ENCODE peak calls at places on chromosomes 12 and 14, in nine cellular contexts. I is nephron progenitor cell, V is GM13976, N is endothelial cell, H is WTC11, Z is lower lobe of right lung, P is NB4, F is lower leg skin, L is bronchial epithelial cell. K is an unnamed sample.
A peak's percentile ranks its signal among the peaks of the same experiment; 100 is the strongest.

GRCh38 chr14:64209428-64210165 is 84.6 kb downstream of the ESR2 start:
- DNase-seq in I (no peak), V (peak; percentile 43), N (no peak), H (no peak), Z (peak; percentile 83), P (peak; percentile 43), F (no peak), L (no peak), K (no peak)

GRCh38 chr14:28831126-28831525 is 64.5 kb downstream of the FOXG1 start:
- DNase-seq in I (no peak), V (peak; percentile 63), N (no peak), H (no peak), Z (no peak), P (no peak), F (no peak), L (no peak), K (no peak)

GRCh38 chr12:13455765-13456164 is 259.2 kb downstream of the EMP1 start:
- DNase-seq in I (no peak), V (no peak), N (no peak), H (no peak), Z (no peak), P (no peak), F (no peak), L (no peak), K (no peak)

GRCh38 chr12:49950310-49951251 is at the start of gene AQP2:
- DNase-seq in I (no peak), V (no peak), N (no peak), H (no peak), Z (no peak), P (no peak), F (no peak), L (no peak), K (no peak)

GRCh38 chr12:752673-753400 is 458 bp downstream of the WNK1 start:
- DNase-seq in I (peak; percentile 71), V (peak; percentile 66), N (peak; percentile 67), H (peak; percentile 58), Z (peak; percentile 82), P (peak; percentile 71), F (peak; percentile 88), L (no peak), K (peak; percentile 78)

GRCh38 chr12:57522019-57522886 is at the start of gene MBD6:
- DNase-seq in I (peak; percentile 95), V (peak; percentile 98), N (peak; percentile 93), H (peak; percentile 85), Z (peak; percentile 96), P (peak; percentile 92), F (peak; percentile 98), L (peak; percentile 91), K (peak; percentile 96)

GRCh38 chr12:121792607-121793500 is 634 bp downstream of the RHOF start:
- DNase-seq in I (peak; percentile 73), V (peak; percentile 76), N (no peak), H (no peak), Z (peak; percentile 81), P (peak; percentile 83), F (no peak), L (no peak), K (peak; percentile 50)

GRCh38 chr14:96682401-96682800 is 114.8 kb upstream of the VRK1 start:
- DNase-seq in I (no peak), V (no peak), N (no peak), H (no peak), Z (no peak), P (no peak), F (no peak), L (no peak), K (no peak)

GRCh38 chr14:50272498-50272897 is 39.5 kb downstream of the L2HGDH start:
- DNase-seq in I (no peak), V (no peak), N (no peak), H (no peak), Z (no peak), P (no peak), F (no peak), L (peak; percentile 5), K (no peak)

GRCh38 chr14:105332352-105332874 is 17.9 kb downstream of the PACS2 start:
- DNase-seq in I (no peak), V (no peak), N (no peak), H (no peak), Z (no peak), P (peak; percentile 62), F (no peak), L (no peak), K (no peak)
- TF ChIP-seq CTCF in I (no peak), V (no peak), N (no peak), H (no peak), Z (no peak), P (no peak), F (no peak), L (no peak), K (no peak)

DNA sequence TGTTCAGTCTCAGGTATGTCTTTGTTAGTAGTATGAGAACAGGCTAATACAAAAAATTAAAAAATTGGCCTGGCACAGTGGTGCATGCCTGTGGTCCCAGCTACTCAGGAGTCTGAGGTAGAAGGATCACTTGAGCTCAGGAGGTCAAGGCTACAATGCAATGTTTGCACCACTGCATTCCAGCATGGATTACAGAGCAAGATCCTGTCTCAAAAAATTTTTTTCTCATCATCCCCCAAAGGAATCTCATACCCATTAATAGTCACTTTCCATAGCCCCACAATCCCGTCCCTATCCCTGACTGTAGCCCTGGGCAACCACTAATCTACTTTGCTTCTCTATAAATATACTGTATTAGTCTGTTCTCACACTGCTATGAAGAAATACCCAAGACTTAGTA is 57.8 kb downstream of the TTC8 start:
- DNase-seq in I (no peak), V (no peak), N (no peak), H (no peak), Z (no peak), P (no peak), F (no peak), L (no peak), K (no peak)
- TF ChIP-seq CTCF in I (no peak), V (no peak), N (no peak), H (no peak), Z (no peak), P (no peak), F (no peak), L (no peak), K (no peak)

DNA sequence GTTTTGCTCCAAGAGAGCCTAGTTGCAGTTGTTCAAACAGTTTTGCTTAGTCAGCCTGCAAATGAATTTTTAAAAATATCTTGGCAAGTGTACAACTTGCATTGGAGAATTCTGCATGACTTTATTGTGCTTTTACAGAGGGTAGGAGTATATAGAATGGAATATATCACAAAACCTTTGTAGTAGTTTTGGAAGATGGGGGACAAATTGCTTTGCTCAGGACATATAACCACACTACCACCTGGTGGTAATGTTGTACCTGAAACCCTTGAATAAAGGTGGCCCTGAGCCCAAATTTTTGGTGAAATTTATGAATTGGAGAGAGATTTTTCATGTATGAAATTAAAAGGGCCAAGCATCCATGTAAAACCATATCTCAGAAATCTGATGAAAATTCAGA is 645.2 kb downstream of the MED13L start:
- DNase-seq in I (no peak), V (no peak), N (no peak), H (no peak), Z (no peak), P (no peak), F (no peak), L (peak; percentile 10), K (no peak)
- TF ChIP-seq CTCF in I (no peak), V (no peak), N (peak; percentile 37), H (no peak), Z (no peak), P (no peak), F (no peak), L (peak; percentile 15), K (no peak)

DNA sequence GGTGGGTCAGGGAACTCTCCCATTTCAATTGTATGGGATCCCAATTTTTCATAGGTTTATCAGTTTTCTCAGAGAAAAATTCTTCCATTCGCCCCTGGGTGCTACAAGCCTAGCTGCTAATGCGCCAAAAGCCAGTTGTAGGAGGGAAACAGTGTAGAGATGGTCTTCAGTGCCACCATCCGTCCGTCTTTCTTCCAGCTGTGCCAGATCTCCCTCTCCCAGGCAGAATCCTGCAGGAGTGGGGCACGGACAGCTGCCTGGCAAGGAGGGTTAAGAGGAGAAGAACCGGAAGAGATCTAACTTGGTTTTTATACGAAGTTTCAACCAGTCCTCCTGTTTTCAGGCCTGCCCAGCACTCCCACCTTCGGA is 38.9 kb upstream of the FUT8 start:
- DNase-seq in I (no peak), V (no peak), N (no peak), H (no peak), Z (no peak), P (no peak), F (no peak), L (no peak), K (no peak)
- TF ChIP-seq CTCF in I (no peak), V (no peak), N (no peak), H (no peak), Z (no peak), P (no peak), F (no peak), L (peak; percentile 7), K (no peak)

GRCh38 chr12:48003226-48004038 is 844 bp downstream of the COL2A1 start:
- DNase-seq in I (peak; percentile 53), V (peak; percentile 41), N (no peak), H (peak; percentile 45), Z (no peak), P (peak; percentile 22), F (peak; percentile 83), L (no peak), K (no peak)
- TF ChIP-seq CTCF in I (no peak), V (no peak), N (no peak), H (no peak), Z (no peak), P (peak; percentile 10), F (no peak), L (no peak), K (no peak)

GRCh38 chr12:5433081-5433839 is 1.4 kb downstream of the NTF3 start:
- DNase-seq in I (peak; percentile 62), V (no peak), N (no peak), H (peak; percentile 42), Z (no peak), P (no peak), F (peak; percentile 85), L (no peak), K (no peak)
- TF ChIP-seq CTCF in I (no peak), V (no peak), N (no peak), H (no peak), Z (no peak), P (no peak), F (no peak), L (no peak), K (no peak)